ENCODE peak calls at places on chromosomes 5 and 9, in seven cellular contexts. One of them, this sample, is unnamed.

GRCh38 chr9:78590068-78590467 is 293.1 kb downstream of the PSAT1 start:
- DNase-seq in psoas muscle: no peak
- DNase-seq in astrocyte of the spinal cord: peak; percentile 40
- DNase-seq in coronary artery: no peak
- DNase-seq in spleen: no peak
- DNase-seq in left ventricle myocardium inferior: no peak
- DNase-seq in thyroid gland: no peak
- DNase-seq in this sample: no peak

GRCh38 chr5:168207450-168208029 is 83.9 kb upstream of the WWC1 start:
- DNase-seq in astrocyte of the spinal cord: no peak
- DNase-seq in psoas muscle: no peak
- DNase-seq in spleen: no peak
- DNase-seq in left ventricle myocardium inferior: no peak
- DNase-seq in coronary artery: no peak
- DNase-seq in thyroid gland: no peak
- DNase-seq in this sample: no peak

GRCh38 chr5:135993894-135994514 is 34.8 kb upstream of the TGFBI start:
- DNase-seq in left ventricle myocardium inferior: no peak
- DNase-seq in thyroid gland: no peak
- DNase-seq in psoas muscle: no peak
- DNase-seq in spleen: no peak
- DNase-seq in coronary artery: no peak
- DNase-seq in astrocyte of the spinal cord: peak; percentile 81
- DNase-seq in this sample: no peak

GRCh38 chr5:117246386-117246785 is 671.8 kb upstream of the SEMA6A start:
- DNase-seq in astrocyte of the spinal cord: no peak
- DNase-seq in thyroid gland: no peak
- DNase-seq in psoas muscle: no peak
- DNase-seq in coronary artery: no peak
- DNase-seq in left ventricle myocardium inferior: no peak
- DNase-seq in spleen: no peak
- DNase-seq in this sample: no peak

GRCh38 chr9:111983484-111983908 is 86.9 kb downstream of the UGCG start:
- DNase-seq in spleen: no peak
- DNase-seq in coronary artery: no peak
- DNase-seq in astrocyte of the spinal cord: no peak
- DNase-seq in left ventricle myocardium inferior: no peak
- DNase-seq in psoas muscle: no peak
- DNase-seq in thyroid gland: no peak
- DNase-seq in this sample: no peak

GRCh38 chr9:3138236-3139229 is 294.6 kb upstream of the PUM3 start:
- DNase-seq in spleen: no peak
- DNase-seq in left ventricle myocardium inferior: no peak
- DNase-seq in psoas muscle: no peak
- DNase-seq in thyroid gland: no peak
- DNase-seq in coronary artery: no peak
- DNase-seq in astrocyte of the spinal cord: no peak
- DNase-seq in this sample: no peak

GRCh38 chr5:90996089-90996488 is 387.0 kb downstream of the ARRDC3 start:
- DNase-seq in psoas muscle: no peak
- DNase-seq in coronary artery: no peak
- DNase-seq in left ventricle myocardium inferior: no peak
- DNase-seq in thyroid gland: no peak
- DNase-seq in spleen: no peak
- DNase-seq in astrocyte of the spinal cord: no peak
- DNase-seq in this sample: no peak

GRCh38 chr9:2179557-2179956 is 164.4 kb downstream of the SMARCA2 start:
- DNase-seq in thyroid gland: no peak
- DNase-seq in psoas muscle: no peak
- DNase-seq in spleen: no peak
- DNase-seq in coronary artery: no peak
- DNase-seq in left ventricle myocardium inferior: no peak
- DNase-seq in astrocyte of the spinal cord: no peak
- DNase-seq in this sample: no peak

GRCh38 chr5:2981652-2982051 is 230.2 kb upstream of the IRX2 start:
- DNase-seq in psoas muscle: no peak
- DNase-seq in coronary artery: no peak
- DNase-seq in left ventricle myocardium inferior: no peak
- DNase-seq in thyroid gland: no peak
- DNase-seq in spleen: no peak
- DNase-seq in astrocyte of the spinal cord: no peak
- DNase-seq in this sample: no peak

GRCh38 chr5:105587963-105588662 is 2025.5 kb upstream of the NUDT12 start:
- DNase-seq in spleen: no peak
- DNase-seq in coronary artery: no peak
- DNase-seq in astrocyte of the spinal cord: no peak
- DNase-seq in thyroid gland: no peak
- DNase-seq in psoas muscle: no peak
- DNase-seq in left ventricle myocardium inferior: no peak
- DNase-seq in this sample: no peak

GRCh38 chr5:34005211-34005610 is 2.6 kb downstream of the AMACR start:
- DNase-seq in spleen: no peak
- DNase-seq in left ventricle myocardium inferior: no peak
- DNase-seq in astrocyte of the spinal cord: no peak
- DNase-seq in thyroid gland: no peak
- DNase-seq in coronary artery: no peak
- DNase-seq in psoas muscle: no peak
- DNase-seq in this sample: no peak

GRCh38 chr9:116276651-116277121 is 123.1 kb downstream of the PAPPA start:
- DNase-seq in psoas muscle: no peak
- DNase-seq in spleen: no peak
- DNase-seq in astrocyte of the spinal cord: peak; percentile 65
- DNase-seq in coronary artery: no peak
- DNase-seq in left ventricle myocardium inferior: no peak
- DNase-seq in thyroid gland: no peak
- DNase-seq in this sample: no peak

GRCh38 chr5:8848997-8849585 is 696.8 kb downstream of the SEMA5A start:
- DNase-seq in spleen: no peak
- DNase-seq in psoas muscle: no peak
- DNase-seq in left ventricle myocardium inferior: no peak
- DNase-seq in thyroid gland: no peak
- DNase-seq in astrocyte of the spinal cord: peak; percentile 73
- DNase-seq in coronary artery: no peak
- DNase-seq in this sample: peak; percentile 81

GRCh38 chr5:172713113-172713808 is 57.7 kb downstream of the DUSP1 start:
- DNase-seq in coronary artery: no peak
- DNase-seq in thyroid gland: peak; percentile 58
- DNase-seq in psoas muscle: peak; percentile 67
- DNase-seq in astrocyte of the spinal cord: peak; percentile 29
- DNase-seq in spleen: peak; percentile 93
- DNase-seq in left ventricle myocardium inferior: peak; percentile 64
- DNase-seq in this sample: peak; percentile 39

GRCh38 chr5:1686066-1686802 is 113.4 kb downstream of the MRPL36 start:
- DNase-seq in left ventricle myocardium inferior: no peak
- DNase-seq in coronary artery: no peak
- DNase-seq in astrocyte of the spinal cord: no peak
- DNase-seq in psoas muscle: no peak
- DNase-seq in thyroid gland: no peak
- DNase-seq in spleen: peak; percentile 59
- DNase-seq in this sample: no peak

GRCh38 chr5:111699976-111700375 is 57.0 kb downstream of the NREP start:
- DNase-seq in coronary artery: no peak
- DNase-seq in thyroid gland: no peak
- DNase-seq in left ventricle myocardium inferior: no peak
- DNase-seq in psoas muscle: no peak
- DNase-seq in spleen: no peak
- DNase-seq in astrocyte of the spinal cord: peak; percentile 39
- DNase-seq in this sample: no peak

GRCh38 chr5:167945542-167946384 is 345.7 kb upstream of the WWC1 start:
- DNase-seq in astrocyte of the spinal cord: peak; percentile 96
- DNase-seq in psoas muscle: no peak
- DNase-seq in coronary artery: no peak
- DNase-seq in spleen: no peak
- DNase-seq in thyroid gland: no peak
- DNase-seq in left ventricle myocardium inferior: peak; percentile 46
- DNase-seq in this sample: peak; percentile 96

GRCh38 chr9:115673599-115673998 is 480.0 kb upstream of the PAPPA start:
- DNase-seq in spleen: no peak
- DNase-seq in astrocyte of the spinal cord: no peak
- DNase-seq in left ventricle myocardium inferior: no peak
- DNase-seq in coronary artery: no peak
- DNase-seq in psoas muscle: peak; percentile 17
- DNase-seq in thyroid gland: no peak
- DNase-seq in this sample: peak; percentile 61

GRCh38 chr5:142016576-142016975 is 3.7 kb upstream of the GNPDA1 start:
- DNase-seq in psoas muscle: no peak
- DNase-seq in left ventricle myocardium inferior: no peak
- DNase-seq in thyroid gland: no peak
- DNase-seq in coronary artery: no peak
- DNase-seq in astrocyte of the spinal cord: no peak
- DNase-seq in spleen: no peak
- DNase-seq in this sample: no peak

GRCh38 chr5:171295299-171295698 is 13.7 kb upstream of the TLX3 start:
- DNase-seq in spleen: no peak
- DNase-seq in coronary artery: no peak
- DNase-seq in astrocyte of the spinal cord: peak; percentile 14
- DNase-seq in left ventricle myocardium inferior: no peak
- DNase-seq in psoas muscle: no peak
- DNase-seq in thyroid gland: no peak
- DNase-seq in this sample: no peak

GRCh38 chr9:81669011-81669739 is 20.2 kb downstream of the TLE1 start:
- DNase-seq in astrocyte of the spinal cord: peak; percentile 60
- DNase-seq in psoas muscle: no peak
- DNase-seq in spleen: no peak
- DNase-seq in thyroid gland: no peak
- DNase-seq in left ventricle myocardium inferior: no peak
- DNase-seq in coronary artery: no peak
- DNase-seq in this sample: no peak

GRCh38 chr5:141567513-141568117 is 51.2 kb downstream of the DIAPH1 start:
- DNase-seq in psoas muscle: no peak
- DNase-seq in spleen: no peak
- DNase-seq in left ventricle myocardium inferior: no peak
- DNase-seq in thyroid gland: no peak
- DNase-seq in coronary artery: no peak
- DNase-seq in astrocyte of the spinal cord: no peak
- DNase-seq in this sample: peak; percentile 39

GRCh38 chr5:66909364-66909763 is 287.2 kb downstream of the CD180 start:
- DNase-seq in coronary artery: no peak
- DNase-seq in left ventricle myocardium inferior: no peak
- DNase-seq in thyroid gland: no peak
- DNase-seq in astrocyte of the spinal cord: no peak
- DNase-seq in spleen: no peak
- DNase-seq in psoas muscle: no peak
- DNase-seq in this sample: peak; percentile 28

DNA sequence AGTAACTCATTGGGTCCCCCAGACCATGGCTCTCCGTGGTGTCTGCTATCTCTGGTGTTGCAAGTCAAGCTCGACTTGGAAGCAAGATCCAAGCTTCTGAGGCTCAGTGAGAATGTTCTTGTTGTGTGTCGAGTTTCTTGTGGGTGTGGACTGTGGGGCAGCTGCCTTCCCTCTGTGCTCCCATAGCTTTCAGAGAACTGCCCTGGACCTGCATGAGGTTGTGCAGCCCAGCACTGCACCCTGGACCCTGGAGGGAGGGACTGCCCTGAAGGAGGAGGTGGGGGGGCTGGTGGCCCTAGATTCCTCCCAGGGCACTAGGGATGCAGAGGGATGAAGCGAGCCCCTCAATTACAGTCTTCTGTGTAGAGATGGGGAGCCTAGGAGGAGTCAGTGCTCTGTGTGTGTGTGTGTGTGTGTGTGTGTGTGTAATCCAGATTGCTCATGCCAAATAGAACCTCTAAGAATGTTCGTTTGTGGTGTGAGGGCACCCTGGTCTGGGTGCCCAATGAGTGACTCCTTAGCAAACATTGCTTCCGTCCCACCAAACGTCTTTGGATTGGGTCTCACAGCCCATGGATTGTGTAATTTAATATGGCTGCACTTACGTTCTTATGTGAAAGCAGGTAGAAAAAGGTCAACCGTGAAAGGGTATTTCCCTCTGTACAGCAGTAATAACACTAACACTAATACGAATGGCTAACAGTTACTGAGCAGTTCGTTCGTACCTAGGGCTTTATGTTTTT is 143.3 kb upstream of the LMX1B start:
- DNase-seq in spleen: peak; percentile 79
- DNase-seq in thyroid gland: no peak
- DNase-seq in coronary artery: no peak
- DNase-seq in astrocyte of the spinal cord: no peak
- DNase-seq in left ventricle myocardium inferior: no peak
- DNase-seq in psoas muscle: no peak
- DNase-seq in this sample: no peak
- H3K4me3 ChIP-seq in spleen: peak overlapping the region; percentile 60
- H3K4me3 ChIP-seq in thyroid gland: no peak overlapping the region
- H3K4me3 ChIP-seq in coronary artery: no peak overlapping the region
- H3K4me3 ChIP-seq in astrocyte of the spinal cord: no peak overlapping the region
- H3K4me3 ChIP-seq in left ventricle myocardium inferior: no peak overlapping the region
- H3K4me3 ChIP-seq in psoas muscle: no peak overlapping the region
- H3K4me3 ChIP-seq in this sample: no peak overlapping the region

GRCh38 chr5:160023883-160024635 is 15.1 kb downstream of the TTC1 start:
- DNase-seq in astrocyte of the spinal cord: no peak
- DNase-seq in coronary artery: no peak
- DNase-seq in spleen: no peak
- DNase-seq in psoas muscle: no peak
- DNase-seq in left ventricle myocardium inferior: no peak
- DNase-seq in thyroid gland: no peak
- DNase-seq in this sample: peak; percentile 56
- TF ChIP-seq CTCF in astrocyte of the spinal cord: no peak
- TF ChIP-seq CTCF in coronary artery: no peak
- TF ChIP-seq CTCF in spleen: no peak
- TF ChIP-seq CTCF in psoas muscle: no peak
- TF ChIP-seq CTCF in left ventricle myocardium inferior: no peak
- TF ChIP-seq CTCF in thyroid gland: no peak
- TF ChIP-seq CTCF in this sample: no peak

GRCh38 chr9:134497283-134497860 is 144.2 kb upstream of the COL5A1 start:
- DNase-seq in spleen: no peak
- DNase-seq in coronary artery: no peak
- DNase-seq in psoas muscle: no peak
- DNase-seq in left ventricle myocardium inferior: no peak
- DNase-seq in astrocyte of the spinal cord: no peak
- DNase-seq in thyroid gland: no peak
- DNase-seq in this sample: no peak
- H3K4me3 ChIP-seq in spleen: no peak overlapping the region
- H3K4me3 ChIP-seq in coronary artery: no peak overlapping the region
- H3K4me3 ChIP-seq in psoas muscle: no peak overlapping the region
- H3K4me3 ChIP-seq in left ventricle myocardium inferior: no peak overlapping the region
- H3K4me3 ChIP-seq in astrocyte of the spinal cord: no peak overlapping the region
- H3K4me3 ChIP-seq in thyroid gland: no peak overlapping the region
- H3K4me3 ChIP-seq in this sample: no peak overlapping the region

DNA sequence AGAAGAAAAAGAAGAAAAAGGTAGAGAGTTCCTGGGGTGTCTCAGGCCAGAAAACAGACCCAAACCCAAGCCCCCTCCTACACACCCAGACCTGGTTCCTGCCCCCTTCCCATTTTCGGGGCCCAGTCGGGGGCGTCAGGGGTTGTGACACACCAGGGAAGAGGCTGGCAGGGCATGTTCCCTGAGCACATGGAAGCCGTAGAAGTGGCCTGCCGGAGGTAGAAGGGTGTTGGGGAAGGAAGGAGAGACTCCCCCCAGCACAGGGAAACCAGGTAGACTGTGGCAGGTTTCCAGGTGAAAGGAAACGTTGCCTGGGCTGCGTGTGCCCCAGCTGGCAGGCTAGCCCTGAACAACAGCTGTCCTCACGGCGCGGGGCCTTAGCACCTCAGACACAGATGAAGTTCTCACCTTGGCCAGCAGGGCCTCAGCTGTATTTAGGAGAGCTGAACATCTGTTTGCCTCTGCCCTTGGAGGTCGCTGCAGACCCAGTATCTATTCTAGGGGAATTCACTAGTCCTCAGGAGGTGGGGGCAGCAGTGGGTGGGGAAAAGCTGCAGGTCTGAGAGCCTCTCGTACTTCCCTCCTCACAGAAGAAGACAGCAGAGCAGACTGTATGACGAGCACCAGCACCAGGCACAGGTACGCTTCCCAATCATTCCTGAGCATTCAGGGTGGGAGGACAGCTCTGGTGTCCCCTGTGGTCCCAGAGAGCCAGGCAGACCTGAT is 14.1 kb downstream of the CD74 start:
- DNase-seq in thyroid gland: no peak
- DNase-seq in astrocyte of the spinal cord: no peak
- DNase-seq in left ventricle myocardium inferior: no peak
- DNase-seq in psoas muscle: no peak
- DNase-seq in spleen: peak; percentile 86
- DNase-seq in coronary artery: no peak
- DNase-seq in this sample: no peak
- TF ChIP-seq CTCF in thyroid gland: no peak
- TF ChIP-seq CTCF in astrocyte of the spinal cord: peak; percentile 32
- TF ChIP-seq CTCF in left ventricle myocardium inferior: no peak
- TF ChIP-seq CTCF in psoas muscle: peak; percentile 20
- TF ChIP-seq CTCF in spleen: peak; percentile 32
- TF ChIP-seq CTCF in coronary artery: no peak
- TF ChIP-seq CTCF in this sample: peak; percentile 2

This sample was measured in fibroblast of pulmonary artery.